ENCODE peak calls at places on chromosomes 4 and X, in five cellular contexts. One of them, this sample, is unnamed.

GRCh38 chr4:3807311-3807710 is 41.1 kb downstream of the ADRA2C start:
- DNase-seq in ACHN: no peak
- DNase-seq in Right ventricle myocardium superior: no peak
- DNase-seq in caudate nucleus: no peak
- DNase-seq in hepatic stellate cell: no peak
- DNase-seq in this sample: peak

GRCh38 chr4:48137766-48138349 is 3.8 kb upstream of the TXK start:
- DNase-seq in ACHN: no peak
- DNase-seq in Right ventricle myocardium superior: no peak
- DNase-seq in caudate nucleus: no peak
- DNase-seq in hepatic stellate cell: no peak
- DNase-seq in this sample: no peak

GRCh38 chrX:66717926-66718325 is 79.0 kb upstream of the EDA2R start:
- DNase-seq in ACHN: no peak
- DNase-seq in Right ventricle myocardium superior: no peak
- DNase-seq in caudate nucleus: no peak
- DNase-seq in hepatic stellate cell: no peak
- DNase-seq in this sample: no peak

GRCh38 chr4:40289366-40290188 is 45.6 kb upstream of the CHRNA9 start:
- DNase-seq in ACHN: no peak
- DNase-seq in Right ventricle myocardium superior: no peak
- DNase-seq in caudate nucleus: no peak
- DNase-seq in hepatic stellate cell: no peak
- DNase-seq in this sample: no peak

GRCh38 chrX:118864063-118864630 is 40.5 kb downstream of the ZCCHC12 start:
- DNase-seq in ACHN: no peak
- DNase-seq in Right ventricle myocardium superior: no peak
- DNase-seq in caudate nucleus: no peak
- DNase-seq in hepatic stellate cell: no peak
- DNase-seq in this sample: no peak

GRCh38 chrX:10360121-10360520 is 203.3 kb downstream of the CLCN4 start:
- DNase-seq in ACHN: no peak
- DNase-seq in Right ventricle myocardium superior: peak
- DNase-seq in caudate nucleus: no peak
- DNase-seq in hepatic stellate cell: no peak
- DNase-seq in this sample: no peak

GRCh38 chr4:28167411-28167810 is 1306.8 kb downstream of the STIM2 start:
- DNase-seq in ACHN: no peak
- DNase-seq in Right ventricle myocardium superior: no peak
- DNase-seq in caudate nucleus: no peak
- DNase-seq in hepatic stellate cell: no peak
- DNase-seq in this sample: no peak

GRCh38 chr4:183960021-183960420 is 54.9 kb downstream of the STOX2 start:
- DNase-seq in ACHN: no peak
- DNase-seq in Right ventricle myocardium superior: peak
- DNase-seq in caudate nucleus: peak
- DNase-seq in hepatic stellate cell: no peak
- DNase-seq in this sample: peak

GRCh38 chr4:24473309-24473721 is 111.0 kb downstream of the DHX15 start:
- DNase-seq in ACHN: peak
- DNase-seq in Right ventricle myocardium superior: peak
- DNase-seq in caudate nucleus: no peak
- DNase-seq in hepatic stellate cell: peak
- DNase-seq in this sample: peak

GRCh38 chrX:108199691-108200090 is 108.1 kb downstream of the ATG4A start:
- DNase-seq in ACHN: peak
- DNase-seq in Right ventricle myocardium superior: no peak
- DNase-seq in caudate nucleus: no peak
- DNase-seq in hepatic stellate cell: no peak
- DNase-seq in this sample: peak

GRCh38 chr4:123398151-123398802 is 1.7 kb downstream of the SPRY1 start:
- DNase-seq in ACHN: peak
- DNase-seq in Right ventricle myocardium superior: peak
- DNase-seq in caudate nucleus: peak
- DNase-seq in hepatic stellate cell: peak
- DNase-seq in this sample: peak

GRCh38 chr4:134028411-134028810 is 173.2 kb downstream of the PABPC4L start:
- DNase-seq in ACHN: peak
- DNase-seq in Right ventricle myocardium superior: no peak
- DNase-seq in caudate nucleus: no peak
- DNase-seq in hepatic stellate cell: no peak
- DNase-seq in this sample: no peak